ENCODE peak calls at places on chromosomes 13 and 19, in eight cellular contexts. R is T-helper 1 cell, N is fibroblast of lung, H is RPMI8226, Z is right atrium auricular region, M is GM04504, L is ELF-1, J is nucleus accumbens. U is an unnamed sample.

GRCh38 chr19:38559428-38560401 is 58.0 kb downstream of the MAP4K1 start:
- DNase-seq in R (peak; percentile 8), M (no peak), N (peak; percentile 45), H (no peak), L (no peak), Z (no peak), J (no peak), U (no peak)

GRCh38 chr13:59666504-59666903 is 497.2 kb downstream of the DIAPH3 start:
- DNase-seq in M (no peak), N (peak; percentile 3), R (no peak), Z (no peak), H (no peak), L (no peak), J (no peak), U (no peak)

GRCh38 chr13:79581870-79582315 is 100.9 kb downstream of the NDFIP2 start:
- DNase-seq in H (no peak), J (no peak), N (peak; percentile 39), L (peak; percentile 52), M (peak; percentile 12), Z (peak; percentile 61), R (no peak), U (no peak)

GRCh38 chr19:40797166-40797962 is 1.6 kb upstream of the EGLN2 start:
- DNase-seq in N (no peak), M (no peak), Z (no peak), H (no peak), J (no peak), L (no peak), R (no peak), U (no peak)

GRCh38 chr13:93413972-93414717 is 187.5 kb downstream of the GPC6 start:
- DNase-seq in H (no peak), J (no peak), N (peak; percentile 70), M (no peak), Z (no peak), L (no peak), R (no peak), U (no peak)

GRCh38 chr13:21668665-21669599 is 1.9 kb upstream of the FGF9 start:
- DNase-seq in N (peak; percentile 47), M (no peak), Z (no peak), H (peak; percentile 3), J (no peak), L (peak; percentile 54), R (no peak), U (peak; percentile 25)

GRCh38 chr13:110942248-110942981 is 27.5 kb upstream of the ANKRD10 start:
- DNase-seq in M (no peak), L (no peak), Z (no peak), J (no peak), R (no peak), N (peak; percentile 38), H (no peak), U (no peak)

GRCh38 chr13:39809466-39809865 is 154.0 kb downstream of the COG6 start:
- DNase-seq in R (no peak), Z (no peak), H (no peak), L (no peak), J (no peak), N (no peak), M (no peak), U (no peak)

GRCh38 chr19:55305491-55305890 is 19.6 kb downstream of the TMEM150B start:
- DNase-seq in R (peak; percentile 56), Z (no peak), M (no peak), N (no peak), L (peak; percentile 67), H (peak; percentile 55), J (no peak), U (peak; percentile 45)

GRCh38 chr19:40718774-40719391 is 2.0 kb downstream of the ITPKC start:
- DNase-seq in M (no peak), Z (peak; percentile 79), N (peak; percentile 54), H (peak; percentile 52), J (no peak), R (no peak), L (peak; percentile 73), U (no peak)

GRCh38 chr19:38736413-38737280 is 7.6 kb downstream of the CAPN12 start:
- DNase-seq in R (peak; percentile 64), J (no peak), Z (no peak), H (peak; percentile 58), M (no peak), N (peak; percentile 45), L (peak; percentile 36), U (peak; percentile 71)

GRCh38 chr19:52922841-52923781 is at the start of gene ZNF888:
- DNase-seq in R (peak; percentile 78), Z (peak; percentile 91), J (peak; percentile 75), L (peak; percentile 91), H (peak; percentile 72), N (peak; percentile 74), M (peak; percentile 51), U (peak; percentile 89)

GRCh38 chr13:28357247-28357825 is 137.6 kb downstream of the FLT1 start:
- DNase-seq in J (no peak), L (peak; percentile 22), R (no peak), N (no peak), H (no peak), M (no peak), Z (no peak), U (no peak)

GRCh38 chr13:26601669-26602068 is 44.2 kb downstream of the WASF3 start:
- DNase-seq in J (no peak), N (peak; percentile 66), R (no peak), H (peak; percentile 11), L (no peak), Z (no peak), M (no peak), U (no peak)

GRCh38 chr19:54388001-54388802 is 23.5 kb upstream of the LAIR1 start:
- DNase-seq in N (no peak), L (peak; percentile 47), M (no peak), J (no peak), H (peak; percentile 94), Z (no peak), R (peak; percentile 27), U (peak; percentile 16)

GRCh38 chr13:73816702-73817101 is 317.5 kb downstream of the KLF12 start:
- DNase-seq in J (no peak), N (no peak), H (no peak), Z (no peak), M (no peak), L (no peak), R (no peak), U (no peak)

GRCh38 chr13:94419304-94419943 is 60.1 kb downstream of the DCT start:
- DNase-seq in L (no peak), N (peak; percentile 75), M (no peak), R (no peak), H (no peak), J (no peak), Z (no peak), U (no peak)

GRCh38 chr13:76293346-76293745 is 592.9 kb downstream of the KCTD12 start:
- DNase-seq in N (peak; percentile 73), L (no peak), H (no peak), Z (no peak), R (no peak), J (no peak), M (peak; percentile 22), U (no peak)

GRCh38 chr19:32294871-32295438 is 50.5 kb upstream of the ZNF507 start:
- DNase-seq in M (no peak), Z (no peak), N (no peak), L (no peak), H (no peak), J (no peak), R (no peak), U (no peak)

GRCh38 chr13:98181106-98181815 is 4.2 kb upstream of the RNF113B start:
- DNase-seq in H (no peak), M (no peak), J (no peak), R (no peak), N (peak; percentile 46), Z (no peak), L (no peak), U (no peak)

GRCh38 chr19:32339988-32340874 is 5.2 kb upstream of the ZNF507 start:
- DNase-seq in L (peak; percentile 67), Z (peak; percentile 67), M (no peak), J (peak; percentile 44), N (peak; percentile 17), R (peak; percentile 22), H (peak; percentile 43), U (peak; percentile 16)

GRCh38 chr13:73138276-73138950 is 79.6 kb downstream of the KLF5 start:
- DNase-seq in J (no peak), M (no peak), N (peak; percentile 77), L (no peak), H (no peak), R (no peak), Z (no peak), U (no peak)

GRCh38 chr19:8697671-8698432 is 743 bp downstream of the ACTL9 start:
- DNase-seq in R (no peak), Z (no peak), H (no peak), N (no peak), J (no peak), L (peak; percentile 54), M (no peak), U (no peak)

GRCh38 chr19:42069619-42070293 is at the start of gene GRIK5:
- DNase-seq in N (no peak), M (no peak), J (peak; percentile 56), R (no peak), Z (no peak), H (no peak), L (peak; percentile 26), U (no peak)

GRCh38 chr19:4130635-4131438 is 6.9 kb upstream of the MAP2K2 start:
- DNase-seq in R (no peak), N (peak; percentile 80), M (no peak), Z (no peak), H (no peak), J (no peak), L (peak; percentile 21), U (no peak)

GRCh38 chr19:31331536-31331935 is 17.7 kb downstream of the TSHZ3 start:
- DNase-seq in L (no peak), M (no peak), R (no peak), N (no peak), J (no peak), H (no peak), Z (no peak), U (no peak)

GRCh38 chr19:16452321-16452720 is 19.4 kb downstream of the EPS15L1 start:
- DNase-seq in J (no peak), M (no peak), N (no peak), Z (no peak), L (peak; percentile 92), R (no peak), H (no peak), U (no peak)

GRCh38 chr13:88926890-88927502 is 1255.8 kb downstream of the SLITRK5 start:
- DNase-seq in H (no peak), R (no peak), N (no peak), J (no peak), Z (no peak), L (no peak), M (no peak), U (no peak)

GRCh38 chr19:15297416-15298224 is 34.7 kb downstream of the BRD4 start:
- DNase-seq in R (no peak), N (peak; percentile 71), Z (no peak), J (no peak), L (peak; percentile 49), H (no peak), M (no peak), U (no peak)

GRCh38 chr19:54399189-54399588 is 16.1 kb upstream of the TTYH1 start:
- DNase-seq in N (no peak), J (no peak), R (no peak), Z (no peak), L (peak; percentile 50), H (no peak), M (no peak), U (no peak)

GRCh38 chr13:76856141-76856571 is 30.0 kb downstream of the KCTD12 start:
- DNase-seq in N (peak; percentile 75), L (no peak), M (peak; percentile 41), Z (no peak), H (no peak), R (no peak), J (no peak), U (no peak)

GRCh38 chr19:55866521-55866920 is 30.2 kb downstream of the NLRP4 start:
- DNase-seq in N (no peak), R (no peak), Z (no peak), H (no peak), J (no peak), M (no peak), L (no peak), U (no peak)

GRCh38 chr13:46492946-46493345 is 60.0 kb upstream of the LRCH1 start:
- DNase-seq in L (peak; percentile 37), J (no peak), Z (no peak), M (no peak), R (no peak), N (peak; percentile 34), H (peak; percentile 29), U (no peak)

GRCh38 chr13:75318138-75318833 is 163.7 kb downstream of the TBC1D4 start:
- DNase-seq in N (no peak), H (no peak), Z (no peak), M (no peak), J (no peak), L (no peak), R (no peak), U (no peak)